ENCODE peak calls at places on chromosome 13, in seven cellular contexts. S, I, E, U, B, D and T are unnamed samples.

GRCh38 chr13:76637651-76638111 is 248.5 kb downstream of the KCTD12 start:
- DNase-seq in S (no peak), I (no peak), E (no peak), U (no peak), B (no peak), D (no peak), T (no peak)

GRCh38 chr13:54486421-54487166 is 1458.0 kb downstream of the OLFM4 start:
- DNase-seq in S (no peak), I (no peak), E (no peak), U (no peak), B (no peak), D (no peak), T (no peak)

GRCh38 chr13:94921181-94921580 is 208.8 kb upstream of the SOX21 start:
- DNase-seq in S (no peak), I (no peak), E (no peak), U (no peak), B (no peak), D (no peak), T (no peak)

GRCh38 chr13:92719868-92720267 is 506.7 kb upstream of the GPC6 start:
- DNase-seq in S (no peak), I (no peak), E (no peak), U (no peak), B (no peak), D (no peak), T (no peak)

GRCh38 chr13:98959299-98959698 is 18.6 kb downstream of the DOCK9 start:
- DNase-seq in S (no peak), I (no peak), E (no peak), U (no peak), B (no peak), D (no peak), T (no peak)

GRCh38 chr13:105016266-105016665 is 1519.2 kb downstream of the EFNB2 start:
- DNase-seq in S (no peak), I (no peak), E (no peak), U (no peak), B (no peak), D (no peak), T (no peak)

GRCh38 chr13:83162493-83162892 is 719.8 kb downstream of the SLITRK1 start:
- DNase-seq in S (no peak), I (no peak), E (no peak), U (no peak), B (no peak), D (no peak), T (no peak)

GRCh38 chr13:28179974-28180373 is 41.6 kb downstream of the PAN3 start:
- DNase-seq in S (no peak), I (no peak), E (no peak), U (no peak), B (no peak), D (no peak), T (no peak)

GRCh38 chr13:98443329-98443728 is 133.6 kb downstream of the STK24 start:
- DNase-seq in S (peak), I (no peak), E (no peak), U (no peak), B (no peak), D (no peak), T (no peak)

GRCh38 chr13:83220241-83220640 is 662.0 kb downstream of the SLITRK1 start:
- DNase-seq in S (no peak), I (no peak), E (no peak), U (no peak), B (no peak), D (no peak), T (no peak)

GRCh38 chr13:110575322-110576069 is 14.0 kb upstream of the RAB20 start:
- DNase-seq in S (peak), I (no peak), E (no peak), U (no peak), B (peak), D (no peak), T (peak)

GRCh38 chr13:87208636-87209035 is 462.5 kb upstream of the SLITRK5 start:
- DNase-seq in S (no peak), I (no peak), E (no peak), U (no peak), B (no peak), D (no peak), T (no peak)